ENCODE peak calls at places on chromosomes 16 and 17, in seven cellular contexts. One of them, this sample, is unnamed.

GRCh38 chr16:21157632-21158031 is 842 bp upstream of the LDAF1 start:
- DNase-seq in astrocyte of the cerebellum: no peak
- DNase-seq in heart right ventricle: no peak
- DNase-seq in cardiac muscle cell: no peak
- DNase-seq in stomach: no peak
- DNase-seq in BE2C: no peak
- DNase-seq in Peyer's patch: no peak
- DNase-seq in this sample: no peak

GRCh38 chr17:28661635-28662526 is at the start of the genes SDF2 and SUPT6H:
- DNase-seq in astrocyte of the cerebellum: peak; percentile 61
- DNase-seq in heart right ventricle: peak; percentile 89
- DNase-seq in cardiac muscle cell: peak; percentile 93
- DNase-seq in stomach: peak; percentile 93
- DNase-seq in BE2C: peak; percentile 85
- DNase-seq in Peyer's patch: peak; percentile 95
- DNase-seq in this sample: peak; percentile 92

GRCh38 chr16:67277999-67278772 is 1.1 kb upstream of the PLEKHG4 start:
- DNase-seq in astrocyte of the cerebellum: peak; percentile 61
- DNase-seq in heart right ventricle: no peak
- DNase-seq in cardiac muscle cell: no peak
- DNase-seq in stomach: no peak
- DNase-seq in BE2C: no peak
- DNase-seq in Peyer's patch: no peak
- DNase-seq in this sample: peak; percentile 33

GRCh38 chr16:68636064-68636551 is 9.0 kb upstream of the CDH3 start:
- DNase-seq in astrocyte of the cerebellum: no peak
- DNase-seq in heart right ventricle: no peak
- DNase-seq in cardiac muscle cell: no peak
- DNase-seq in stomach: peak; percentile 53
- DNase-seq in BE2C: no peak
- DNase-seq in Peyer's patch: no peak
- DNase-seq in this sample: peak; percentile 43

GRCh38 chr16:24890746-24891145 is 45.0 kb downstream of the SLC5A11 start:
- DNase-seq in astrocyte of the cerebellum: no peak
- DNase-seq in heart right ventricle: no peak
- DNase-seq in cardiac muscle cell: no peak
- DNase-seq in stomach: no peak
- DNase-seq in BE2C: no peak
- DNase-seq in Peyer's patch: no peak
- DNase-seq in this sample: no peak

GRCh38 chr17:38464251-38464722 is 36.0 kb downstream of the ARHGAP23 start:
- DNase-seq in astrocyte of the cerebellum: no peak
- DNase-seq in heart right ventricle: peak; percentile 72
- DNase-seq in cardiac muscle cell: no peak
- DNase-seq in stomach: peak; percentile 50
- DNase-seq in BE2C: peak; percentile 73
- DNase-seq in Peyer's patch: no peak
- DNase-seq in this sample: no peak

GRCh38 chr16:24075929-24076716 is 180.0 kb upstream of the CACNG3 start:
- DNase-seq in astrocyte of the cerebellum: no peak
- DNase-seq in heart right ventricle: no peak
- DNase-seq in cardiac muscle cell: peak; percentile 20
- DNase-seq in stomach: no peak
- DNase-seq in BE2C: no peak
- DNase-seq in Peyer's patch: no peak
- DNase-seq in this sample: peak; percentile 26

GRCh38 chr17:71188811-71189492 is 931.9 kb upstream of the SOX9 start:
- DNase-seq in astrocyte of the cerebellum: peak; percentile 93
- DNase-seq in heart right ventricle: no peak
- DNase-seq in cardiac muscle cell: no peak
- DNase-seq in stomach: no peak
- DNase-seq in BE2C: no peak
- DNase-seq in Peyer's patch: no peak
- DNase-seq in this sample: no peak

GRCh38 chr16:22188595-22189442 is 17.3 kb upstream of the EEF2K start:
- DNase-seq in astrocyte of the cerebellum: peak; percentile 90
- DNase-seq in heart right ventricle: peak; percentile 39
- DNase-seq in cardiac muscle cell: peak; percentile 84
- DNase-seq in stomach: peak; percentile 78
- DNase-seq in BE2C: peak; percentile 72
- DNase-seq in Peyer's patch: peak; percentile 70
- DNase-seq in this sample: peak; percentile 86

GRCh38 chr17:43366809-43367587 is 31.8 kb upstream of the ARL4D start:
- DNase-seq in astrocyte of the cerebellum: no peak
- DNase-seq in heart right ventricle: no peak
- DNase-seq in cardiac muscle cell: no peak
- DNase-seq in stomach: no peak
- DNase-seq in BE2C: no peak
- DNase-seq in Peyer's patch: no peak
- DNase-seq in this sample: no peak

GRCh38 chr16:66228791-66229190 is 137.7 kb upstream of the CDH5 start:
- DNase-seq in astrocyte of the cerebellum: peak; percentile 56
- DNase-seq in heart right ventricle: no peak
- DNase-seq in cardiac muscle cell: no peak
- DNase-seq in stomach: no peak
- DNase-seq in BE2C: no peak
- DNase-seq in Peyer's patch: no peak
- DNase-seq in this sample: no peak

GRCh38 chr17:14784997-14785696 is 480.0 kb downstream of the PMP22 start:
- DNase-seq in astrocyte of the cerebellum: no peak
- DNase-seq in heart right ventricle: no peak
- DNase-seq in cardiac muscle cell: no peak
- DNase-seq in stomach: no peak
- DNase-seq in BE2C: no peak
- DNase-seq in Peyer's patch: no peak
- DNase-seq in this sample: peak; percentile 16

GRCh38 chr17:2195729-2196128 is 107.9 kb downstream of the SMG6 start:
- DNase-seq in astrocyte of the cerebellum: no peak
- DNase-seq in heart right ventricle: no peak
- DNase-seq in cardiac muscle cell: no peak
- DNase-seq in stomach: no peak
- DNase-seq in BE2C: no peak
- DNase-seq in Peyer's patch: no peak
- DNase-seq in this sample: peak; percentile 5

GRCh38 chr16:81333356-81333755 is 18.6 kb downstream of the GAN start:
- DNase-seq in astrocyte of the cerebellum: no peak
- DNase-seq in heart right ventricle: no peak
- DNase-seq in cardiac muscle cell: no peak
- DNase-seq in stomach: no peak
- DNase-seq in BE2C: no peak
- DNase-seq in Peyer's patch: no peak
- DNase-seq in this sample: no peak

GRCh38 chr16:11687606-11688519 is 19.6 kb downstream of the SNN start:
- DNase-seq in astrocyte of the cerebellum: no peak
- DNase-seq in heart right ventricle: no peak
- DNase-seq in cardiac muscle cell: no peak
- DNase-seq in stomach: peak; percentile 17
- DNase-seq in BE2C: no peak
- DNase-seq in Peyer's patch: no peak
- DNase-seq in this sample: no peak

GRCh38 chr17:47660064-47660492 is 10.4 kb downstream of the KPNB1 start:
- DNase-seq in astrocyte of the cerebellum: no peak
- DNase-seq in heart right ventricle: no peak
- DNase-seq in cardiac muscle cell: no peak
- DNase-seq in stomach: no peak
- DNase-seq in BE2C: no peak
- DNase-seq in Peyer's patch: no peak
- DNase-seq in this sample: no peak

DNA sequence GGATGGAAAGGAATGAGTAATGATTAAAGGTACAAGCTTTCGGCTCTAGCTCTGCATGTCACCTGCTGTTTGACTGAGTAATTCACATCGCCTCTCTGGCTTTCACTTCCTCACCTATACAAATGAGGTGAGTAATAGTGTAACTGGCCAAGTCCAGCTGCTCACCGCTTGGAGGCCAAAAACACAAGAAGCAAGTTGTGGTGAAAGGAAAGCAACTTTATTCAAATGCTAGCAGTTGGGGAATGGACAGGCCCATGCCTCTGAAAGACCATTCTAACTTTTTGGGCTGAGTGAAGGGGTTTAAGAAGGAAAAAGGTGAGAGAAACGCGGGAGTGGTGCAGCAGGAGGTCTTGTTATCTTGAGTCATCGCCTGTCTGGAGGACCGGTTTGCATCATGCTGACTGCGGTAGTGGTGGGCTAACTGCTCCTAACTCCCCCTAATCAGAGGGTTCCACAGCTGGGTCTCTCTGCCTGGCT is 45.7 kb upstream of the CSNK2A2 start:
- DNase-seq in astrocyte of the cerebellum: no peak
- DNase-seq in heart right ventricle: no peak
- DNase-seq in cardiac muscle cell: peak; percentile 37
- DNase-seq in stomach: no peak
- DNase-seq in BE2C: no peak
- DNase-seq in Peyer's patch: no peak
- DNase-seq in this sample: peak; percentile 48
- TF ChIP-seq CTCF in astrocyte of the cerebellum: no peak
- TF ChIP-seq CTCF in heart right ventricle: no peak
- TF ChIP-seq CTCF in cardiac muscle cell: no peak
- TF ChIP-seq CTCF in stomach: no peak
- TF ChIP-seq CTCF in BE2C: no peak
- TF ChIP-seq CTCF in Peyer's patch: no peak
- TF ChIP-seq CTCF in this sample: peak; percentile 40

GRCh38 chr17:78253946-78254672 is 22.7 kb downstream of the TMEM235 start:
- DNase-seq in astrocyte of the cerebellum: peak; percentile 38
- DNase-seq in heart right ventricle: peak; percentile 89
- DNase-seq in cardiac muscle cell: peak; percentile 95
- DNase-seq in stomach: peak; percentile 88
- DNase-seq in BE2C: peak; percentile 95
- DNase-seq in Peyer's patch: peak; percentile 90
- DNase-seq in this sample: peak; percentile 85
- TF ChIP-seq CTCF in astrocyte of the cerebellum: no peak
- TF ChIP-seq CTCF in heart right ventricle: no peak
- TF ChIP-seq CTCF in cardiac muscle cell: no peak
- TF ChIP-seq CTCF in stomach: no peak
- TF ChIP-seq CTCF in BE2C: no peak
- TF ChIP-seq CTCF in Peyer's patch: peak; percentile 18
- TF ChIP-seq CTCF in this sample: no peak

GRCh38 chr16:28318042-28318597 is 25.8 kb downstream of the SBK1 start:
- DNase-seq in astrocyte of the cerebellum: no peak
- DNase-seq in heart right ventricle: no peak
- DNase-seq in cardiac muscle cell: no peak
- DNase-seq in stomach: no peak
- DNase-seq in BE2C: no peak
- DNase-seq in Peyer's patch: no peak
- DNase-seq in this sample: no peak

GRCh38 chr16:28313587-28313986 is 21.3 kb downstream of the SBK1 start:
- DNase-seq in astrocyte of the cerebellum: no peak
- DNase-seq in heart right ventricle: no peak
- DNase-seq in cardiac muscle cell: no peak
- DNase-seq in stomach: no peak
- DNase-seq in BE2C: no peak
- DNase-seq in Peyer's patch: no peak
- DNase-seq in this sample: no peak

GRCh38 chr16:28319476-28320022 is 27.2 kb downstream of the SBK1 start:
- DNase-seq in astrocyte of the cerebellum: no peak
- DNase-seq in heart right ventricle: no peak
- DNase-seq in cardiac muscle cell: no peak
- DNase-seq in stomach: no peak
- DNase-seq in BE2C: no peak
- DNase-seq in Peyer's patch: no peak
- DNase-seq in this sample: no peak

GRCh38 chr16:28317040-28317880 is 24.9 kb downstream of the SBK1 start:
- DNase-seq in astrocyte of the cerebellum: no peak
- DNase-seq in heart right ventricle: peak; percentile 46
- DNase-seq in cardiac muscle cell: peak; percentile 63
- DNase-seq in stomach: peak; percentile 65
- DNase-seq in BE2C: peak; percentile 85
- DNase-seq in Peyer's patch: peak; percentile 73
- DNase-seq in this sample: peak; percentile 80

DNA sequence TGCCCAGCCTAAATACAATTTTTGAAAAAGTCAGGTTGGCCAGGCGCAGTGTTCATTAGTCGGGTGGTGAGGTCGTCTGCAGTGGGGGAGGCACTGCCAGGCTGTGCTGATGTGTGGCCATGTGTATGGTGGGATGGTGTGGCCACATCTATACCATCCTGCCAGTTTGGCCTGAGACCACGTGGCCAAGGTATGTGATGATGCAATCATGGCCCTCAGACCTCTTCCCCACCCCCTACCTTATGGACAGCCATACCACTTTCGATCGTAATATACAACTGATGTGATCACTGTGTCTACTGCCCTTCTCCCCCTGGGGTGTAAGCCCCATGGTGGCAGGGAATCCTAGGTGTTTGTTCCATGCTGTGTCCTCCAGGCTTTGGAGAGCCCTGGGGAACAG is 23.7 kb downstream of the SBK1 start:
- DNase-seq in astrocyte of the cerebellum: no peak
- DNase-seq in heart right ventricle: no peak
- DNase-seq in cardiac muscle cell: no peak
- DNase-seq in stomach: no peak
- DNase-seq in BE2C: no peak
- DNase-seq in Peyer's patch: no peak
- DNase-seq in this sample: no peak
- TF ChIP-seq CTCF in astrocyte of the cerebellum: no peak
- TF ChIP-seq CTCF in heart right ventricle: no peak
- TF ChIP-seq CTCF in cardiac muscle cell: no peak
- TF ChIP-seq CTCF in stomach: no peak
- TF ChIP-seq CTCF in BE2C: no peak
- TF ChIP-seq CTCF in Peyer's patch: no peak
- TF ChIP-seq CTCF in this sample: no peak

GRCh38 chr17:5783851-5784250 is 199.5 kb upstream of the NLRP1 start:
- DNase-seq in astrocyte of the cerebellum: no peak
- DNase-seq in heart right ventricle: no peak
- DNase-seq in cardiac muscle cell: no peak
- DNase-seq in stomach: no peak
- DNase-seq in BE2C: no peak
- DNase-seq in Peyer's patch: no peak
- DNase-seq in this sample: no peak

GRCh38 chr17:5781236-5781927 is 197.1 kb upstream of the NLRP1 start:
- DNase-seq in astrocyte of the cerebellum: no peak
- DNase-seq in heart right ventricle: no peak
- DNase-seq in cardiac muscle cell: no peak
- DNase-seq in stomach: no peak
- DNase-seq in BE2C: no peak
- DNase-seq in Peyer's patch: no peak
- DNase-seq in this sample: no peak

GRCh38 chr17:5783269-5783668 is 199.0 kb upstream of the NLRP1 start:
- DNase-seq in astrocyte of the cerebellum: no peak
- DNase-seq in heart right ventricle: no peak
- DNase-seq in cardiac muscle cell: no peak
- DNase-seq in stomach: no peak
- DNase-seq in BE2C: no peak
- DNase-seq in Peyer's patch: no peak
- DNase-seq in this sample: no peak

GRCh38 chr17:5784791-5785190 is 200.5 kb upstream of the NLRP1 start:
- DNase-seq in astrocyte of the cerebellum: no peak
- DNase-seq in heart right ventricle: no peak
- DNase-seq in cardiac muscle cell: no peak
- DNase-seq in stomach: no peak
- DNase-seq in BE2C: no peak
- DNase-seq in Peyer's patch: no peak
- DNase-seq in this sample: no peak

DNA sequence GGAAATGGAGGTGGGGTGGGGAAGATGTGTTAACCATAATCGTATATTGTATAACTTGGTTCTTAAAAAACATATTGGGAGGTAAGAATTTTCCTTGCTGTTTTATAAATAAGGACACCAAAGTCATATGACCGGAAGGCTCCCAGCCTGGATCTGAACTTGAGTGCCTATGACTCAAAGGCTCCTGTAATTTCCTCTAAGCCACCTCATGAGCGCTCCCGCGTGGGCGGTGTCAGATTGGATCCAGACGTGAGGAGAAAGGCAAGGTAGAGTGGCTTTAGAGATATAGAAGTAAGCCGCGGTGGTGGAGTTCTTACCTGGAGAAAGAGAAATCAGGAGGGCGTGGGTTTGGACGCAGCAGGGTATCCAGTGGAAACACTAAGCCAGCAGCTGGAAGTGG is 196.2 kb upstream of the NLRP1 start:
- DNase-seq in astrocyte of the cerebellum: no peak
- DNase-seq in heart right ventricle: no peak
- DNase-seq in cardiac muscle cell: no peak
- DNase-seq in stomach: no peak
- DNase-seq in BE2C: no peak
- DNase-seq in Peyer's patch: no peak
- DNase-seq in this sample: no peak
- TF ChIP-seq CTCF in astrocyte of the cerebellum: peak; percentile 21
- TF ChIP-seq CTCF in heart right ventricle: no peak
- TF ChIP-seq CTCF in cardiac muscle cell: no peak
- TF ChIP-seq CTCF in stomach: no peak
- TF ChIP-seq CTCF in BE2C: no peak
- TF ChIP-seq CTCF in Peyer's patch: no peak
- TF ChIP-seq CTCF in this sample: no peak

This sample was measured in Calu3.